ENCODE peak calls at places on chromosomes 4 and X, in six cellular contexts. One of them, this sample, is unnamed.

GRCh38 chrX:66015152-66015827 is 24.6 kb downstream of the VSIG4 start:
- DNase-seq in foreskin fibroblast: no peak
- DNase-seq in activated CD4-positive, alpha-beta T cell treated with anti-CD3 and anti-CD28 coated beads for 1 hour: no peak
- DNase-seq in left ventricle myocardium superior: no peak
- DNase-seq in left kidney: no peak
- DNase-seq in NCI-H2171: no peak
- DNase-seq in this sample: no peak

GRCh38 chr4:133969202-133969873 is 232.3 kb downstream of the PABPC4L start:
- DNase-seq in foreskin fibroblast: peak
- DNase-seq in left ventricle myocardium superior: no peak
- DNase-seq in activated CD4-positive, alpha-beta T cell treated with anti-CD3 and anti-CD28 coated beads for 1 hour: no peak
- DNase-seq in left kidney: peak
- DNase-seq in NCI-H2171: peak
- DNase-seq in this sample: peak

GRCh38 chr4:76755756-76756155 is 142.2 kb downstream of the SOWAHB start:
- DNase-seq in NCI-H2171: no peak
- DNase-seq in left kidney: no peak
- DNase-seq in left ventricle myocardium superior: no peak
- DNase-seq in foreskin fibroblast: no peak
- DNase-seq in activated CD4-positive, alpha-beta T cell treated with anti-CD3 and anti-CD28 coated beads for 1 hour: no peak
- DNase-seq in this sample: no peak

GRCh38 chr4:57607616-57608150 is 497.5 kb upstream of the IGFBP7 start:
- DNase-seq in left kidney: peak
- DNase-seq in foreskin fibroblast: no peak
- DNase-seq in NCI-H2171: no peak
- DNase-seq in left ventricle myocardium superior: no peak
- DNase-seq in activated CD4-positive, alpha-beta T cell treated with anti-CD3 and anti-CD28 coated beads for 1 hour: no peak
- DNase-seq in this sample: no peak

GRCh38 chr4:47528651-47529050 is 43.6 kb downstream of the ATP10D start:
- DNase-seq in left kidney: no peak
- DNase-seq in left ventricle myocardium superior: no peak
- DNase-seq in NCI-H2171: no peak
- DNase-seq in activated CD4-positive, alpha-beta T cell treated with anti-CD3 and anti-CD28 coated beads for 1 hour: no peak
- DNase-seq in foreskin fibroblast: peak
- DNase-seq in this sample: peak

GRCh38 chr4:185437809-185438208 is 12.0 kb upstream of the UFSP2 start:
- DNase-seq in foreskin fibroblast: no peak
- DNase-seq in left ventricle myocardium superior: no peak
- DNase-seq in activated CD4-positive, alpha-beta T cell treated with anti-CD3 and anti-CD28 coated beads for 1 hour: no peak
- DNase-seq in NCI-H2171: no peak
- DNase-seq in left kidney: no peak
- DNase-seq in this sample: no peak

GRCh38 chr4:170091069-170091696 is 1.4 kb upstream of the AADAT start:
- DNase-seq in left ventricle myocardium superior: peak
- DNase-seq in NCI-H2171: no peak
- DNase-seq in foreskin fibroblast: no peak
- DNase-seq in left kidney: no peak
- DNase-seq in activated CD4-positive, alpha-beta T cell treated with anti-CD3 and anti-CD28 coated beads for 1 hour: no peak
- DNase-seq in this sample: no peak

GRCh38 chr4:123621072-123621705 is 224.6 kb downstream of the SPRY1 start:
- DNase-seq in left kidney: peak
- DNase-seq in activated CD4-positive, alpha-beta T cell treated with anti-CD3 and anti-CD28 coated beads for 1 hour: no peak
- DNase-seq in NCI-H2171: no peak
- DNase-seq in foreskin fibroblast: no peak
- DNase-seq in left ventricle myocardium superior: no peak
- DNase-seq in this sample: no peak

GRCh38 chrX:78029663-78030062 is 60.2 kb upstream of the PGAM4 start:
- DNase-seq in foreskin fibroblast: peak
- DNase-seq in activated CD4-positive, alpha-beta T cell treated with anti-CD3 and anti-CD28 coated beads for 1 hour: no peak
- DNase-seq in NCI-H2171: peak
- DNase-seq in left ventricle myocardium superior: no peak
- DNase-seq in left kidney: peak
- DNase-seq in this sample: no peak

GRCh38 chrX:134026732-134027311 is 41.4 kb upstream of the GPC3 start:
- DNase-seq in foreskin fibroblast: peak
- DNase-seq in left ventricle myocardium superior: no peak
- DNase-seq in NCI-H2171: no peak
- DNase-seq in activated CD4-positive, alpha-beta T cell treated with anti-CD3 and anti-CD28 coated beads for 1 hour: peak
- DNase-seq in left kidney: peak
- DNase-seq in this sample: no peak

GRCh38 chrX:76014321-76014720 is 158.5 kb upstream of the PBDC1 start:
- DNase-seq in NCI-H2171: no peak
- DNase-seq in activated CD4-positive, alpha-beta T cell treated with anti-CD3 and anti-CD28 coated beads for 1 hour: no peak
- DNase-seq in foreskin fibroblast: no peak
- DNase-seq in left ventricle myocardium superior: no peak
- DNase-seq in left kidney: no peak
- DNase-seq in this sample: no peak

GRCh38 chr4:8176547-8177399 is 18.2 kb upstream of the ABLIM2 start:
- DNase-seq in foreskin fibroblast: peak
- DNase-seq in left ventricle myocardium superior: peak
- DNase-seq in activated CD4-positive, alpha-beta T cell treated with anti-CD3 and anti-CD28 coated beads for 1 hour: no peak
- DNase-seq in NCI-H2171: no peak
- DNase-seq in left kidney: peak
- DNase-seq in this sample: no peak

GRCh38 chrX:129726307-129727111 is 12.3 kb upstream of the XPNPEP2 start:
- DNase-seq in activated CD4-positive, alpha-beta T cell treated with anti-CD3 and anti-CD28 coated beads for 1 hour: no peak
- DNase-seq in foreskin fibroblast: peak
- DNase-seq in left ventricle myocardium superior: peak
- DNase-seq in left kidney: peak
- DNase-seq in NCI-H2171: no peak
- DNase-seq in this sample: no peak

GRCh38 chr4:1871471-1872021 is 353 bp downstream of the NSD2 start:
- DNase-seq in left ventricle myocardium superior: no peak
- DNase-seq in foreskin fibroblast: peak
- DNase-seq in activated CD4-positive, alpha-beta T cell treated with anti-CD3 and anti-CD28 coated beads for 1 hour: no peak
- DNase-seq in NCI-H2171: no peak
- DNase-seq in left kidney: peak
- DNase-seq in this sample: no peak

GRCh38 chrX:136438192-136438591 is 49.6 kb upstream of the BRS3 start:
- DNase-seq in activated CD4-positive, alpha-beta T cell treated with anti-CD3 and anti-CD28 coated beads for 1 hour: no peak
- DNase-seq in NCI-H2171: no peak
- DNase-seq in left ventricle myocardium superior: no peak
- DNase-seq in left kidney: no peak
- DNase-seq in foreskin fibroblast: no peak
- DNase-seq in this sample: no peak

GRCh38 chrX:15310117-15310516 is 5.3 kb downstream of the ASB11 start:
- DNase-seq in activated CD4-positive, alpha-beta T cell treated with anti-CD3 and anti-CD28 coated beads for 1 hour: no peak
- DNase-seq in left ventricle myocardium superior: no peak
- DNase-seq in foreskin fibroblast: peak
- DNase-seq in left kidney: peak
- DNase-seq in NCI-H2171: peak
- DNase-seq in this sample: no peak

GRCh38 chr4:123822353-123822752 is 425.8 kb downstream of the SPRY1 start:
- DNase-seq in activated CD4-positive, alpha-beta T cell treated with anti-CD3 and anti-CD28 coated beads for 1 hour: no peak
- DNase-seq in left ventricle myocardium superior: no peak
- DNase-seq in left kidney: no peak
- DNase-seq in foreskin fibroblast: no peak
- DNase-seq in NCI-H2171: no peak
- DNase-seq in this sample: no peak